ENCODE peak calls at places on chromosome 11, in six cellular contexts. One of them, this sample, is unnamed.

GRCh38 chr11:62546244-62546936 is at the start of gene AHNAK:
- DNase-seq in CD8-positive, alpha-beta T cell: peak
- DNase-seq in hepatocyte: peak
- DNase-seq in HL-60: peak
- DNase-seq in left ventricle myocardium inferior: peak
- DNase-seq in GM12878: no peak
- DNase-seq in this sample: peak

GRCh38 chr11:77668760-77669159 is 31.2 kb upstream of the CLNS1A start:
- DNase-seq in CD8-positive, alpha-beta T cell: no peak
- DNase-seq in HL-60: no peak
- DNase-seq in hepatocyte: no peak
- DNase-seq in left ventricle myocardium inferior: no peak
- DNase-seq in GM12878: no peak
- DNase-seq in this sample: no peak

GRCh38 chr11:18065572-18065971 is 19.5 kb upstream of the TPH1 start:
- DNase-seq in HL-60: no peak
- DNase-seq in hepatocyte: no peak
- DNase-seq in CD8-positive, alpha-beta T cell: no peak
- DNase-seq in left ventricle myocardium inferior: no peak
- DNase-seq in GM12878: no peak
- DNase-seq in this sample: no peak

GRCh38 chr11:11149671-11150459 is 203.2 kb downstream of the CSNK2A3 start:
- DNase-seq in CD8-positive, alpha-beta T cell: no peak
- DNase-seq in hepatocyte: no peak
- DNase-seq in GM12878: no peak
- DNase-seq in left ventricle myocardium inferior: no peak
- DNase-seq in HL-60: no peak
- DNase-seq in this sample: no peak

GRCh38 chr11:6362185-6362867 is 27.9 kb upstream of the SMPD1 start:
- DNase-seq in hepatocyte: no peak
- DNase-seq in HL-60: no peak
- DNase-seq in left ventricle myocardium inferior: peak
- DNase-seq in GM12878: no peak
- DNase-seq in CD8-positive, alpha-beta T cell: no peak
- DNase-seq in this sample: no peak

GRCh38 chr11:88335284-88335683 is 2.3 kb downstream of the CTSC start:
- DNase-seq in HL-60: no peak
- DNase-seq in left ventricle myocardium inferior: no peak
- DNase-seq in hepatocyte: no peak
- DNase-seq in CD8-positive, alpha-beta T cell: no peak
- DNase-seq in GM12878: no peak
- DNase-seq in this sample: no peak

GRCh38 chr11:104001474-104001873 is 35.0 kb upstream of the DDI1 start:
- DNase-seq in GM12878: no peak
- DNase-seq in CD8-positive, alpha-beta T cell: no peak
- DNase-seq in left ventricle myocardium inferior: no peak
- DNase-seq in HL-60: no peak
- DNase-seq in hepatocyte: no peak
- DNase-seq in this sample: no peak

GRCh38 chr11:35567737-35568465 is 42.5 kb upstream of the PAMR1 start:
- DNase-seq in hepatocyte: no peak
- DNase-seq in HL-60: no peak
- DNase-seq in CD8-positive, alpha-beta T cell: no peak
- DNase-seq in left ventricle myocardium inferior: no peak
- DNase-seq in GM12878: no peak
- DNase-seq in this sample: no peak

GRCh38 chr11:103164093-103164796 is 55.0 kb downstream of the DYNC2H1 start:
- DNase-seq in HL-60: no peak
- DNase-seq in GM12878: no peak
- DNase-seq in hepatocyte: no peak
- DNase-seq in left ventricle myocardium inferior: no peak
- DNase-seq in CD8-positive, alpha-beta T cell: no peak
- DNase-seq in this sample: no peak

GRCh38 chr11:116511684-116512083 is 261.1 kb downstream of the BUD13 start:
- DNase-seq in HL-60: no peak
- DNase-seq in hepatocyte: no peak
- DNase-seq in GM12878: no peak
- DNase-seq in left ventricle myocardium inferior: no peak
- DNase-seq in CD8-positive, alpha-beta T cell: no peak
- DNase-seq in this sample: no peak

GRCh38 chr11:104129138-104129537 is 34.8 kb downstream of the PDGFD start:
- DNase-seq in hepatocyte: no peak
- DNase-seq in GM12878: no peak
- DNase-seq in CD8-positive, alpha-beta T cell: no peak
- DNase-seq in HL-60: no peak
- DNase-seq in left ventricle myocardium inferior: no peak
- DNase-seq in this sample: no peak

GRCh38 chr11:5441414-5441813 is at the start of gene OR51I1:
- DNase-seq in hepatocyte: no peak
- DNase-seq in HL-60: no peak
- DNase-seq in CD8-positive, alpha-beta T cell: no peak
- DNase-seq in left ventricle myocardium inferior: no peak
- DNase-seq in GM12878: no peak
- DNase-seq in this sample: no peak

GRCh38 chr11:134032501-134033091 is 36.3 kb upstream of the JAM3 start:
- DNase-seq in hepatocyte: no peak
- DNase-seq in GM12878: no peak
- DNase-seq in HL-60: no peak
- DNase-seq in CD8-positive, alpha-beta T cell: no peak
- DNase-seq in left ventricle myocardium inferior: no peak
- DNase-seq in this sample: no peak

GRCh38 chr11:15232496-15232895 is 117.8 kb downstream of the INSC start:
- DNase-seq in CD8-positive, alpha-beta T cell: no peak
- DNase-seq in hepatocyte: no peak
- DNase-seq in HL-60: no peak
- DNase-seq in GM12878: no peak
- DNase-seq in left ventricle myocardium inferior: no peak
- DNase-seq in this sample: no peak

GRCh38 chr11:127023991-127024390 is 23.4 kb upstream of the KIRREL3 start:
- DNase-seq in hepatocyte: no peak
- DNase-seq in left ventricle myocardium inferior: no peak
- DNase-seq in HL-60: no peak
- DNase-seq in GM12878: no peak
- DNase-seq in CD8-positive, alpha-beta T cell: no peak
- DNase-seq in this sample: no peak

GRCh38 chr11:19032990-19033389 is 27.5 kb downstream of the MRGPRX2 start:
- DNase-seq in hepatocyte: no peak
- DNase-seq in left ventricle myocardium inferior: no peak
- DNase-seq in HL-60: no peak
- DNase-seq in GM12878: no peak
- DNase-seq in CD8-positive, alpha-beta T cell: no peak
- DNase-seq in this sample: no peak

GRCh38 chr11:104332110-104332509 is 168.2 kb upstream of the PDGFD start:
- DNase-seq in CD8-positive, alpha-beta T cell: no peak
- DNase-seq in GM12878: no peak
- DNase-seq in left ventricle myocardium inferior: no peak
- DNase-seq in hepatocyte: peak
- DNase-seq in HL-60: no peak
- DNase-seq in this sample: no peak

GRCh38 chr11:28009383-28009782 is 98.6 kb downstream of the KIF18A start:
- DNase-seq in HL-60: no peak
- DNase-seq in GM12878: no peak
- DNase-seq in hepatocyte: no peak
- DNase-seq in left ventricle myocardium inferior: no peak
- DNase-seq in CD8-positive, alpha-beta T cell: no peak
- DNase-seq in this sample: no peak

GRCh38 chr11:67071420-67072284 is 15.0 kb downstream of the RHOD start:
- DNase-seq in HL-60: peak
- DNase-seq in CD8-positive, alpha-beta T cell: peak
- DNase-seq in hepatocyte: peak
- DNase-seq in left ventricle myocardium inferior: peak
- DNase-seq in GM12878: no peak
- DNase-seq in this sample: peak

GRCh38 chr11:706439-706956 is 467 bp downstream of the EPS8L2 start:
- DNase-seq in left ventricle myocardium inferior: no peak
- DNase-seq in GM12878: no peak
- DNase-seq in CD8-positive, alpha-beta T cell: no peak
- DNase-seq in HL-60: no peak
- DNase-seq in hepatocyte: peak
- DNase-seq in this sample: no peak
- H3K4me3 ChIP-seq in left ventricle myocardium inferior: peak
- H3K4me3 ChIP-seq in GM12878: no peak
- H3K4me3 ChIP-seq in CD8-positive, alpha-beta T cell: no peak
- H3K4me3 ChIP-seq in HL-60: no peak
- H3K4me3 ChIP-seq in hepatocyte: peak
- H3K4me3 ChIP-seq in this sample: peak

DNA sequence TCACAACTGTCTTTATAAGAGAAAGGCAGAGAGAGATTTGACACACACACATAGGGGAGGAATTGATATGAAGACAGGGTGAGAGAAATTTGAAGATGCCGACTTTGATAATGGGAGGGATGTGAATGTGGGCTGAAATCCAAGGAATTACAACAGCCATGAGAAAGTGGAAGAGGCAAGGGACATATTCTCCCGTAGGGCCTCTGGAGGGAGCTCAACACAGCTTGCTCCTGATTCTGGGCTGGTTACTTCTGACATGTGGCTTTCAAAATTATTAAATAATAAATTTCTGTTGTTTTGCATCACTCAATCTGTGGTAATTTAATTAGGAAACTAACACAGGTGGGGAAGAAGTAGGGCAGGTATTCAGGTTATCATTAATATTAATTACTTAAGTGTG is 282.9 kb downstream of the LUZP2 start:
- DNase-seq in left ventricle myocardium inferior: no peak
- DNase-seq in GM12878: no peak
- DNase-seq in CD8-positive, alpha-beta T cell: no peak
- DNase-seq in HL-60: no peak
- DNase-seq in hepatocyte: no peak
- DNase-seq in this sample: no peak
- TF ChIP-seq CTCF in left ventricle myocardium inferior: peak
- TF ChIP-seq CTCF in GM12878: no peak
- TF ChIP-seq CTCF in CD8-positive, alpha-beta T cell: no peak
- TF ChIP-seq CTCF in HL-60: no peak
- TF ChIP-seq CTCF in hepatocyte: peak
- TF ChIP-seq CTCF in this sample: no peak

DNA sequence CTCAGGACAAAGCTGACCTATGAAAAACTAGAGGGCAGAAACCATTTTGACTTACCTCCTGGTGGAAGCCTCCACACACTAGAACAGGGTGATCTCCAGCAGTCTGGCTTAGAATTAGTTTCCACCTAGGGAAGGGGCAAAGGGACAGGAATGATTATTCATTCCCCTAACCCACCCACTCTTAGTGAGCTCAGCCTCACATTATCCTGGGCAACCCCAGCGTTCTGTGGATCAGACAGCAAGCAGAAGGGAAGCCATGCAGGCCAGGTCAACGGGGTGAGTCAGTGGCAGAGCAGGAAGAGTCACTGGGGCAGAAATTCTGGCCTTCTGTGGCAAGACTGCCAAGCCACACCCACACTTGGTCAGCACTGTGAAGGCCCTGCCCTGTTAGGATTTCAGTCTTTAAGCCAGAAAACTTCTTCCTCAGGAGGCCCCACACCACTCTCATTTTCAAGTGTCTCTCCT is 10.5 kb downstream of the NUMA1 start:
- DNase-seq in HL-60: peak
- DNase-seq in CD8-positive, alpha-beta T cell: no peak
- DNase-seq in GM12878: no peak
- DNase-seq in hepatocyte: peak
- DNase-seq in left ventricle myocardium inferior: peak
- DNase-seq in this sample: peak
- H3K4me3 ChIP-seq in HL-60: no peak
- H3K4me3 ChIP-seq in CD8-positive, alpha-beta T cell: no peak
- H3K4me3 ChIP-seq in GM12878: peak
- H3K4me3 ChIP-seq in hepatocyte: no peak
- H3K4me3 ChIP-seq in left ventricle myocardium inferior: peak
- H3K4me3 ChIP-seq in this sample: peak

DNA sequence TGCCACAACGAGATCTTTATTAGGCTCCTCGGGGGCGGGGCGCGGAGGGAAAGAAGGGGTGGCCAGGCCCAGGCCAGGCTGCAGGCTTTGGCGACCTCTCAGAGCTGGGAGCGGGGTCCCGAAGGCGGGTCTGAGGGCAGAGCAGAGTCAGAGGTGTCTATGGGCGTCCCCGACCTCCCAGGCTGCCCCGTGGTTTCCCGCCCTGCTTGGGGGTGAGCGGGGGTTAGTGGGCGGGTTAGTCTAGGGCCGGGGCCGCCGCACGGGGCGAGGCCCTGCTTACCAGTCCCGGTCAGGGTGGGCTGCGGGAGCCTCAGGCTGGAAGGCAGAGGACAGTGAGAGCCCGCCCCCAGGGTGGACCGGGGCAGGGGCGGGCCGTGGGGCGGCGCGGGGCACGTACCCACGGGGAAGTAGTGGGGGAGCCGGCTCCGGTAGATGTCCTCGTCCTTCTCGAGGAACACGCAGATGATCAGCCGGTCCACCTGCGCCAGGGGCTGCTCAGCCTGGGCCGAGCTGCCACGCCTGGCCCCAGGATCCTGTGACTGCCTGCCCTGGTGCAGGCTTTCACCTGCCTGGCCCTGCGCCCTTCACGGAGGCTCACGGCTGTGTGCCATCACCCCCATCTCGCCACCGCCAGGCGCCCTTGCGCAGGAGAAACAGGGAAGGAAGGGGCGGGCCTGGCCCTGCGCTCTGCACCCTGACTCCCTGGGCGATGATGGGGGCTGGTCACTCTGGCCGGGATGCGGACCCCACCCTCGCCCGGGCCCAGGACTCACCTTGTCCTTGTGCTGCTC is 12.5 kb downstream of the OTUB1 start:
- DNase-seq in HL-60: no peak
- DNase-seq in GM12878: no peak
- DNase-seq in CD8-positive, alpha-beta T cell: no peak
- DNase-seq in hepatocyte: no peak
- DNase-seq in left ventricle myocardium inferior: peak
- DNase-seq in this sample: no peak
- TF ChIP-seq CTCF in HL-60: no peak
- TF ChIP-seq CTCF in GM12878: no peak
- TF ChIP-seq CTCF in CD8-positive, alpha-beta T cell: no peak
- TF ChIP-seq CTCF in hepatocyte: no peak
- TF ChIP-seq CTCF in left ventricle myocardium inferior: no peak
- TF ChIP-seq CTCF in this sample: no peak

DNA sequence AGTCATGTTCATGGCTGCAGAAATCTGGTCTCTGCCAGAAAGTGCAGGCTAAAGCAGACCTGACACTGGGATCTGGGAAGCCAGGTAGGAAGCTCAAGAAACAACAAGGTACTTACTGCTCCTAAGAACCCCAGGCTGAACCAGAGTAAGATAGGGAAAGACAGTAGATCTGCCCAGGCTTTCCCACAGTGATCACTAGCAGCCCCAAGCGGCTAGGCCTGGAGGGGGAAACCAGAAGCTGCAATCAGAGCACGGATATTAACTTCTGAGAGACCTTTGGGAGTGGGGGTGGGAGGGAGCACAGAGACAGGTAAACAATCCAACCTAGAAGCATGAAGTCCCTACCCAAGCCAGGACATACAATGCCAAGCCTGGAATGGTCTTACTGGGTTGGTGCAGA is 135.2 kb upstream of the C11orf58 start:
- DNase-seq in HL-60: no peak
- DNase-seq in hepatocyte: peak
- DNase-seq in CD8-positive, alpha-beta T cell: no peak
- DNase-seq in left ventricle myocardium inferior: no peak
- DNase-seq in GM12878: no peak
- DNase-seq in this sample: no peak
- H3K4me3 ChIP-seq in HL-60: no peak
- H3K4me3 ChIP-seq in hepatocyte: no peak
- H3K4me3 ChIP-seq in CD8-positive, alpha-beta T cell: no peak
- H3K4me3 ChIP-seq in left ventricle myocardium inferior: peak
- H3K4me3 ChIP-seq in GM12878: no peak
- H3K4me3 ChIP-seq in this sample: no peak

GRCh38 chr11:128886401-128887119 is 4.6 kb upstream of the KCNJ5 start:
- DNase-seq in hepatocyte: peak
- DNase-seq in left ventricle myocardium inferior: no peak
- DNase-seq in HL-60: no peak
- DNase-seq in GM12878: no peak
- DNase-seq in CD8-positive, alpha-beta T cell: no peak
- DNase-seq in this sample: no peak
- TF ChIP-seq CTCF in hepatocyte: peak
- TF ChIP-seq CTCF in left ventricle myocardium inferior: peak
- TF ChIP-seq CTCF in HL-60: no peak
- TF ChIP-seq CTCF in GM12878: no peak
- TF ChIP-seq CTCF in CD8-positive, alpha-beta T cell: no peak
- TF ChIP-seq CTCF in this sample: no peak

This sample was measured in GM06990.